ENCODE peak calls at places on chromosomes 12 and 14, in eight cellular contexts. C, L, K, T, N, H, Q and V are unnamed samples.
A peak's percentile ranks its signal among the peaks of the same experiment; 100 is the strongest.

GRCh38 chr14:73724696-73725095 is 10.5 kb upstream of the PNMA1 start:
- DNase-seq in C (no peak), L (no peak), K (no peak), T (no peak), N (no peak), H (no peak), Q (no peak), V (no peak)

GRCh38 chr14:104086661-104087461 is 1.4 kb downstream of the ASPG start:
- DNase-seq in C (peak; percentile 30), L (no peak), K (no peak), T (no peak), N (no peak), H (peak; percentile 77), Q (no peak), V (no peak)

GRCh38 chr14:58100735-58101368 is 51.2 kb downstream of the ARMH4 start:
- DNase-seq in C (no peak), L (no peak), K (peak; percentile 80), T (no peak), N (no peak), H (no peak), Q (no peak), V (no peak)

GRCh38 chr12:54684636-54685630 is 36.8 kb upstream of the DCD start:
- DNase-seq in C (peak; percentile 74), L (no peak), K (no peak), T (no peak), N (no peak), H (peak; percentile 64), Q (no peak), V (no peak)

GRCh38 chr12:56020437-56021189 is at the start of gene IKZF4:
- DNase-seq in C (no peak), L (no peak), K (peak; percentile 48), T (no peak), N (no peak), H (no peak), Q (peak; percentile 81), V (no peak)

GRCh38 chr14:80146941-80147340 is 64.4 kb downstream of the DIO2 start:
- DNase-seq in C (no peak), L (no peak), K (no peak), T (no peak), N (no peak), H (no peak), Q (no peak), V (no peak)

GRCh38 chr12:5232291-5232690 is 188.6 kb downstream of the KCNA5 start:
- DNase-seq in C (no peak), L (no peak), K (peak; percentile 64), T (no peak), N (no peak), H (no peak), Q (no peak), V (no peak)

GRCh38 chr12:55705802-55706402 is 1.8 kb downstream of the ITGA7 start:
- DNase-seq in C (no peak), L (no peak), K (no peak), T (peak; percentile 27), N (peak; percentile 71), H (no peak), Q (peak; percentile 20), V (no peak)

GRCh38 chr12:67456281-67456918 is 187.2 kb downstream of the CAND1 start:
- DNase-seq in C (no peak), L (no peak), K (peak; percentile 77), T (no peak), N (no peak), H (no peak), Q (no peak), V (peak; percentile 7)

GRCh38 chr12:57430117-57430930 is 519 bp downstream of the R3HDM2 start:
- DNase-seq in C (peak; percentile 47), L (no peak), K (peak; percentile 34), T (no peak), N (peak; percentile 92), H (peak; percentile 75), Q (peak; percentile 83), V (peak; percentile 21)

GRCh38 chr12:10557766-10558165 is 52.1 kb downstream of the EIF2S3B start:
- DNase-seq in C (no peak), L (no peak), K (no peak), T (no peak), N (no peak), H (no peak), Q (no peak), V (no peak)

GRCh38 chr12:10562306-10562933 is 51.0 kb downstream of the MAGOHB start:
- DNase-seq in C (no peak), L (no peak), K (peak; percentile 54), T (peak; percentile 53), N (no peak), H (no peak), Q (peak; percentile 44), V (peak; percentile 12)

GRCh38 chr12:10557329-10557728 is 51.6 kb downstream of the EIF2S3B start:
- DNase-seq in C (no peak), L (no peak), K (no peak), T (no peak), N (no peak), H (no peak), Q (no peak), V (no peak)

GRCh38 chr12:10558291-10558690 is 52.6 kb downstream of the EIF2S3B start:
- DNase-seq in C (no peak), L (no peak), K (no peak), T (no peak), N (no peak), H (no peak), Q (no peak), V (no peak)

DNA sequence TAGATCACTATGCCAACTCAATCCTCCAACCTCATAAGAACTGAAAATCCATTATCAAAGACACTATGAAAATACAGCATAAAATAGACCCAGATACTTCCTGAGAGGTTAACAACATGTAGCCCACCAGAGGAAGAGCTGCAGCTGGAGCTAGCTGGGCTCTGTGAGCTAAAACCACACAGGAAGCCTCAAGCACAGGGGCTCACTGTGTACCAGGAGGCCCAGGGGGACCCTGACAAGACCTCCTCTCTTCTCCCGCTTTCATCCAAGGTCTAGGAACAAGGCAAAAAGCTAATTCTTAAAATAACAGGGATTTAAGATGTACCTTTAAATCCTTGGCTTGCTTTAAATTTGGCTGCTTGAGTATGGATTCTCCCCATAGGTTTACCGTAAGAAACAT is 53.6 kb downstream of the EIF2S3B start:
- DNase-seq in C (no peak), L (no peak), K (no peak), T (no peak), N (peak; percentile 71), H (no peak), Q (no peak), V (no peak)
- TF ChIP-seq POLR2A in C (no peak), L (no peak), K (no peak), T (no peak), N (no peak), H (no peak), Q (no peak), V (no peak)

GRCh38 chr14:21091784-21092146 is 6.7 kb downstream of the ZNF219 start:
- DNase-seq in C (no peak), L (no peak), K (no peak), T (no peak), N (peak; percentile 85), H (no peak), Q (no peak), V (no peak)

GRCh38 chr14:21090940-21091663 is 7.4 kb downstream of the ZNF219 start:
- DNase-seq in C (no peak), L (no peak), K (no peak), T (no peak), N (peak; percentile 85), H (no peak), Q (no peak), V (no peak)

GRCh38 chr14:21093769-21094681 is 4.4 kb downstream of the ZNF219 start:
- DNase-seq in C (no peak), L (no peak), K (no peak), T (no peak), N (no peak), H (no peak), Q (no peak), V (no peak)

GRCh38 chr14:21093018-21093417 is 5.4 kb downstream of the ZNF219 start:
- DNase-seq in C (no peak), L (no peak), K (no peak), T (no peak), N (no peak), H (peak; percentile 58), Q (no peak), V (no peak)

DNA sequence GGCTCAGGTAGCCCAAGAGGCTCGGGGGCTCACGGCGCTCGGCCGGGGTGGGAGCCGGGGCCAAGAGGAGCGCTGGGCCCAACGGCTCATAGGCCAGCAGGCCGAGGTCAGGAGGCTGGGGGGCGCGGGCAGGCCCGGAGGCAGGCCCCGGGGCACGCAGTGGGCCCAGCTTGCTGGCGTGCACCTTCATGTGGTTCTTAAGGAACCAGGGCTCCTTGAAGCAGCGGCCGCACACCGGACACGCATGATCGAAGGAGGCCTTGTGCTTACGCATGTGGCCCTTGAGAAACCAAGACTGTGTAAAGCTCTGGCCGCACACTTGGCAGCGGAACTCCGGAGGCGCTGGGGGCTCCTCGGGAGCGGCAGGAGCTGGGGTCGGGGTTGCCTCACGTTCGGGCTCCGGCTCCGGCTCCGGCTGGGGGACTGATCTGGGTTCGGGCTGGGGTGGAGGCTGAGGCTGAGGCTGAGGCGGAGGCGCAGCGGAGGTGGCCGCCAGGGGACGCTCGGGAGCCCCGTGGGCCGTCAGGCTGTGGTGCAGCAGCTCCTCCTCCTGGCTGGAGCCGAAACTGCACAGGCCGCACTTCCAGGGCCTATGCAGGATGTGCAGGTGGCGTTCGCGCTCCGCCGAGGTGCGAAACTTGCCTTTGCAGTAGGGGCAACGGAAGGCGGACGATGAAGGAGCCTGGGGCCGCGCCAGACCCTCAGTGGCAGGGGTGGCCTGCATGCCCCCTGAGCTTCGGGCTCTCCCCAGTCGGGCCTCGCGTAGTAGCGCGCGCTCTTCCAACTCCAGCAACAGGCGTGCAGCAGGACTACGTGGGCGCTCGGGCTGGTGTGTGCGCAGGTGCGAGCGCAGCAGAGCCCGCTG is 6.1 kb downstream of the ZNF219 start:
- DNase-seq in C (peak; percentile 90), L (peak; percentile 67), K (peak; percentile 67), T (peak; percentile 83), N (peak; percentile 98), H (peak; percentile 90), Q (peak; percentile 85), V (peak; percentile 71)
- TF ChIP-seq POLR2A in C (no peak), L (peak; percentile 15), K (peak; percentile 65), T (no peak), N (no peak), H (no peak), Q (no peak), V (no peak)

GRCh38 chr12:94157891-94158495 is 9.6 kb downstream of the PLXNC1 start:
- DNase-seq in C (no peak), L (no peak), K (no peak), T (no peak), N (no peak), H (no peak), Q (no peak), V (no peak)
- TF ChIP-seq POLR2A in C (no peak), L (no peak), K (no peak), T (no peak), N (no peak), H (no peak), Q (no peak), V (no peak)

GRCh38 chr14:62645649-62646048 is 399.6 kb downstream of the KCNH5 start:
- DNase-seq in C (no peak), L (no peak), K (peak; percentile 81), T (no peak), N (no peak), H (no peak), Q (no peak), V (no peak)
- TF ChIP-seq POLR2A in C (no peak), L (no peak), K (no peak), T (no peak), N (no peak), H (no peak), Q (no peak), V (no peak)